ENCODE peak calls at places on chromosomes 5 and 9, in ten cellular contexts. L, O, Z, T, B, W, X, A, S and R are unnamed samples.

GRCh38 chr5:140345919-140346347 is 470 bp downstream of the HBEGF start:
- DNase-seq in L (no peak), O (no peak), Z (no peak), T (no peak), B (no peak), W (no peak), X (no peak), A (peak), S (no peak), R (no peak)

GRCh38 chr5:84779206-84779605 is 394.5 kb upstream of the EDIL3 start:
- DNase-seq in L (peak), O (no peak), Z (no peak), T (no peak), B (no peak), W (no peak), X (no peak), A (no peak), S (no peak), R (no peak)

GRCh38 chr9:90925581-90926257 is 124.1 kb downstream of the SYK start:
- DNase-seq in L (peak), O (no peak), Z (no peak), T (no peak), B (no peak), W (no peak), X (no peak), A (no peak), S (no peak), R (no peak)

GRCh38 chr5:138141734-138142133 is 2.5 kb upstream of the NME5 start:
- DNase-seq in L (no peak), O (no peak), Z (no peak), T (no peak), B (no peak), W (no peak), X (no peak), A (no peak), S (no peak), R (no peak)

GRCh38 chr9:91768507-91768906 is 181.5 kb downstream of the ROR2 start:
- DNase-seq in L (no peak), O (no peak), Z (no peak), T (no peak), B (no peak), W (no peak), X (no peak), A (no peak), S (no peak), R (no peak)

GRCh38 chr5:34553544-34553943 is 102.6 kb upstream of the RAI14 start:
- DNase-seq in L (no peak), O (no peak), Z (no peak), T (no peak), B (no peak), W (no peak), X (no peak), A (no peak), S (no peak), R (no peak)

GRCh38 chr5:87541033-87541432 is 128.3 kb upstream of the CCNH start:
- DNase-seq in L (peak), O (no peak), Z (no peak), T (peak), B (no peak), W (no peak), X (no peak), A (peak), S (no peak), R (no peak)

GRCh38 chr5:115321309-115321708 is 24.9 kb upstream of the CCDC112 start:
- DNase-seq in L (no peak), O (no peak), Z (no peak), T (no peak), B (no peak), W (no peak), X (no peak), A (no peak), S (no peak), R (no peak)

GRCh38 chr9:108478431-108478837 is 377.4 kb downstream of the ACTL7B start:
- DNase-seq in L (peak), O (no peak), Z (no peak), T (no peak), B (no peak), W (no peak), X (no peak), A (peak), S (no peak), R (no peak)

GRCh38 chr9:99445377-99445891 is 223.4 kb downstream of the SEC61B start:
- DNase-seq in L (peak), O (no peak), Z (no peak), T (no peak), B (no peak), W (no peak), X (no peak), A (peak), S (no peak), R (no peak)

GRCh38 chr9:90890146-90890545 is 88.5 kb downstream of the SYK start:
- DNase-seq in L (no peak), O (no peak), Z (no peak), T (no peak), B (no peak), W (no peak), X (no peak), A (no peak), S (no peak), R (no peak)

GRCh38 chr5:133744030-133744645 is 131.8 kb upstream of the FSTL4 start:
- DNase-seq in L (no peak), O (no peak), Z (no peak), T (no peak), B (no peak), W (no peak), X (no peak), A (no peak), S (no peak), R (no peak)

GRCh38 chr5:10460252-10460906 is 18.7 kb downstream of the ROPN1L start:
- DNase-seq in L (no peak), O (no peak), Z (no peak), T (no peak), B (no peak), W (no peak), X (no peak), A (peak), S (no peak), R (no peak)

GRCh38 chr9:87499455-87500015 is 1.9 kb downstream of the DAPK1 start:
- DNase-seq in L (no peak), O (no peak), Z (no peak), T (no peak), B (no peak), W (no peak), X (no peak), A (no peak), S (no peak), R (no peak)

GRCh38 chr5:65034029-65034781 is 265.5 kb downstream of the CWC27 start:
- DNase-seq in L (no peak), O (no peak), Z (no peak), T (no peak), B (no peak), W (no peak), X (no peak), A (no peak), S (no peak), R (no peak)

GRCh38 chr5:154220625-154221024 is 30.1 kb downstream of the GALNT10 start:
- DNase-seq in L (peak), O (no peak), Z (no peak), T (no peak), B (no peak), W (no peak), X (no peak), A (no peak), S (no peak), R (no peak)

GRCh38 chr9:21801683-21802417 is 586 bp upstream of the MTAP start:
- DNase-seq in L (no peak), O (no peak), Z (peak), T (peak), B (no peak), W (no peak), X (no peak), A (peak), S (no peak), R (no peak)

GRCh38 chr5:150644058-150644457 is 3.6 kb downstream of the SYNPO start:
- DNase-seq in L (no peak), O (no peak), Z (no peak), T (no peak), B (no peak), W (no peak), X (no peak), A (no peak), S (no peak), R (no peak)